ENCODE peak calls at places on chromosome 10, in six cellular contexts. F is caudate nucleus; N is A673; E is CD4-positive, alpha-beta T cell; G is thoracic aorta; J is HCT116. B is an unnamed sample.

GRCh38 chr10:10677479-10677878 is 340.2 kb upstream of the CELF2 start:
- DNase-seq in F (no peak), N (peak; percentile 44), E (no peak), G (no peak), J (no peak), B (peak; percentile 16)

GRCh38 chr10:122461367-122461728 is at the start of gene HTRA1:
- DNase-seq in F (peak; percentile 83), N (no peak), E (no peak), G (no peak), J (no peak), B (no peak)

GRCh38 chr10:22911889-22912762 is 15.7 kb upstream of the ARMC3 start:
- DNase-seq in F (no peak), N (peak; percentile 96), E (no peak), G (no peak), J (no peak), B (no peak)

GRCh38 chr10:98268694-98269386 is 846 bp upstream of the LOXL4 start:
- DNase-seq in F (no peak), N (no peak), E (no peak), G (no peak), J (no peak), B (no peak)

GRCh38 chr10:55370021-55370420 is 569.0 kb upstream of the PCDH15 start:
- DNase-seq in F (no peak), N (peak; percentile 28), E (no peak), G (no peak), J (no peak), B (no peak)

GRCh38 chr10:71272122-71272771 is 46.8 kb upstream of the SLC29A3 start:
- DNase-seq in F (no peak), N (peak; percentile 42), E (no peak), G (no peak), J (no peak), B (no peak)

GRCh38 chr10:17673517-17674051 is 29.6 kb downstream of the STAM start:
- DNase-seq in F (no peak), N (peak; percentile 88), E (no peak), G (no peak), J (peak; percentile 73), B (peak; percentile 37)

GRCh38 chr10:31693499-31693898 is 235.1 kb downstream of the ARHGAP12 start:
- DNase-seq in F (no peak), N (no peak), E (no peak), G (no peak), J (no peak), B (no peak)

GRCh38 chr10:11865561-11865960 is 42.4 kb downstream of the PROSER2 start:
- DNase-seq in F (no peak), N (no peak), E (no peak), G (no peak), J (no peak), B (no peak)

GRCh38 chr10:28130267-28130666 is 131.4 kb upstream of the ODAD2 start:
- DNase-seq in F (no peak), N (peak; percentile 38), E (no peak), G (no peak), J (no peak), B (no peak)

GRCh38 chr10:110936757-110937156 is 17.4 kb downstream of the SHOC2 start:
- DNase-seq in F (no peak), N (no peak), E (no peak), G (no peak), J (no peak), B (no peak)

GRCh38 chr10:50224330-50224952 is 26.9 kb downstream of the ASAH2 start:
- DNase-seq in F (no peak), N (peak; percentile 80), E (no peak), G (no peak), J (peak; percentile 65), B (peak; percentile 58)

GRCh38 chr10:76252733-76253132 is 821.3 kb downstream of the LRMDA start:
- DNase-seq in F (no peak), N (no peak), E (no peak), G (no peak), J (no peak), B (no peak)

GRCh38 chr10:114938818-114939193 is 811 bp downstream of the TRUB1 start:
- DNase-seq in F (no peak), N (no peak), E (no peak), G (no peak), J (no peak), B (no peak)

GRCh38 chr10:46523119-46523880 is 33.2 kb downstream of the GPRIN2 start:
- DNase-seq in F (no peak), N (no peak), E (peak; percentile 32), G (peak; percentile 1), J (peak; percentile 13), B (peak; percentile 74)

GRCh38 chr10:8042864-8043568 is 11.5 kb upstream of the GATA3 start:
- DNase-seq in F (no peak), N (no peak), E (no peak), G (no peak), J (no peak), B (no peak)

GRCh38 chr10:132912685-132913558 is 29.4 kb downstream of the CFAP46 start:
- DNase-seq in F (no peak), N (no peak), E (no peak), G (no peak), J (no peak), B (no peak)

GRCh38 chr10:86744067-86744725 is 12.2 kb upstream of the BMPR1A start:
- DNase-seq in F (no peak), N (no peak), E (no peak), G (no peak), J (no peak), B (no peak)

GRCh38 chr10:16425449-16425848 is 11.4 kb upstream of the PTER start:
- DNase-seq in F (no peak), N (no peak), E (no peak), G (no peak), J (no peak), B (no peak)

GRCh38 chr10:54133201-54133600 is 667.8 kb downstream of the PCDH15 start:
- DNase-seq in F (no peak), N (no peak), E (no peak), G (no peak), J (no peak), B (no peak)

GRCh38 chr10:64507869-64508609 is 986.8 kb downstream of the REEP3 start:
- DNase-seq in F (no peak), N (no peak), E (no peak), G (no peak), J (no peak), B (no peak)

GRCh38 chr10:61941202-61941651 is 39.7 kb downstream of the ARID5B start:
- DNase-seq in F (no peak), N (peak; percentile 89), E (no peak), G (no peak), J (no peak), B (no peak)

DNA sequence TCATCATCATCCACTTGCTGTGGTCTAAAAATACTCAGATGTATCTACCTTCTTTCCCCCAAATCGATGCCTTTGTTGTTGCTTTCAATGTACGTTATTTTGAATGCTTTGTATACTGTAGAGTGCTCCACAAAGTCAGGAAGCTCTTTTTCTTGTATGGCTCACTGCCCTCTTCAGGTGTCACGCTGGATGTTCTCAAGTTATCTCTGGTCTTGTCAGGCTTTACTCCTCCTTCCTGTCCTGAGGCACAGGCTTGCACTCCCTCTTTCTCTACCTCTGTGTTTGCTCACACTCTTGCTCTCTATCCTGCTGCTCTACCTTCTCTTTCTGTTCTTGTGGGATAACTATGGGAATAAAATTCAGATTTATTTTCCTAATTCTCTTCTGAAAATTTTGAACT is 381.3 kb downstream of the NRG3 start:
- DNase-seq in F (no peak), N (no peak), E (no peak), G (no peak), J (no peak), B (no peak)
- H3K27ac ChIP-seq in F (no peak overlapping the region), N (no peak overlapping the region), E (no peak overlapping the region), G (no peak overlapping the region), J (no peak overlapping the region), B (no peak overlapping the region)

GRCh38 chr10:818526-819220 is 112.8 kb downstream of the LARP4B start:
- DNase-seq in F (no peak), N (no peak), E (no peak), G (no peak), J (no peak), B (no peak)

GRCh38 chr10:819326-819725 is 112.2 kb downstream of the LARP4B start:
- DNase-seq in F (no peak), N (no peak), E (no peak), G (no peak), J (peak; percentile 22), B (no peak)

GRCh38 chr10:818010-818409 is 113.5 kb downstream of the LARP4B start:
- DNase-seq in F (no peak), N (no peak), E (no peak), G (no peak), J (no peak), B (no peak)

GRCh38 chr10:821322-821721 is 110.2 kb downstream of the LARP4B start:
- DNase-seq in F (no peak), N (no peak), E (no peak), G (no peak), J (no peak), B (no peak)

GRCh38 chr10:819816-820215 is 111.7 kb downstream of the LARP4B start:
- DNase-seq in F (no peak), N (no peak), E (no peak), G (no peak), J (no peak), B (no peak)
- H3K27ac ChIP-seq in F (no peak overlapping the region), N (no peak overlapping the region), E (no peak overlapping the region), G (no peak overlapping the region), J (peak overlapping the region; percentile 20), B (no peak overlapping the region)

DNA sequence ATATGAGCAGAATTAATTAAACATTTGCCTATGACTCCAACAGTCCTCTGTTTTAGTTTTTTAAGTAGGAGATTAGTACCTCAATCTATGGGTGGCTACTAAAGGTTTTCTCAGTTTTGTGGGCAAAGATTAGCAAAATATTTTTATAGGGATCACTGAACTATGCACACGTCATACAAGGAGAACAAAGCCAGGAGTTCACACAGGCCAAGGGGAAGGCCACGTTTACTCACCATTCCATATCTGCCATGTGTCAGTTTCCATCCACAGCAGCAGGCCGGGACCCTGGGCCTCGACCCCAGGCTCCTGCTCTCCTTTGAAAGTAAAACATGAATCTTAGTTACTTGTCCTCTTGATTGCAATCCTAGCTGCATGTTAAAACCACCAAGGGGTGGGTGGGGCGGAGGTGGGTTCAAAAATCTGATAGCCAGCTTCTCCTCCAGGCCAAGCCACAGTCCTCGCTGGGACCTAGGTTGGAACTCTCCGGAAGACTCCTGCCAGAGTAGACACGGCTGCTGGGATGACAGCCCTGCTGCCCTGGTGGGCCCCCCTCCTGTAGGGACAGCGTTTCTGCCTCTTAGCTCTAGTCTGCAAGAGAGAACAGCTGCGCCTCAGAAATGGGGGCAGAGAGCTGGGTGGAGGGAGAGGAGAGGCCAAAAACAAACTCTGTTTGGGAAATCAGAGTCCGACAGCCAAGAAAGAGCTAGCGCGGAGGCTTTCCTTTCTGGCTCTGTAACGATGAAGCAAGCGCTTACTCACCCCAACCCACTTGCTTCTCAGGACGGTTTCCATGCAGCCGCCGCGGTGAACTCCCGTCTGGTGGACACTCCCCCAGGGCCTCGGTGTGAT is 35.6 kb downstream of the PITRM1 start:
- DNase-seq in F (peak; percentile 12), N (no peak), E (no peak), G (no peak), J (no peak), B (no peak)
- H3K27ac ChIP-seq in F (peak overlapping the region; percentile 63), N (no peak overlapping the region), E (no peak overlapping the region), G (peak overlapping the region; percentile 43), J (no peak overlapping the region), B (peak overlapping the region; percentile 26)

DNA sequence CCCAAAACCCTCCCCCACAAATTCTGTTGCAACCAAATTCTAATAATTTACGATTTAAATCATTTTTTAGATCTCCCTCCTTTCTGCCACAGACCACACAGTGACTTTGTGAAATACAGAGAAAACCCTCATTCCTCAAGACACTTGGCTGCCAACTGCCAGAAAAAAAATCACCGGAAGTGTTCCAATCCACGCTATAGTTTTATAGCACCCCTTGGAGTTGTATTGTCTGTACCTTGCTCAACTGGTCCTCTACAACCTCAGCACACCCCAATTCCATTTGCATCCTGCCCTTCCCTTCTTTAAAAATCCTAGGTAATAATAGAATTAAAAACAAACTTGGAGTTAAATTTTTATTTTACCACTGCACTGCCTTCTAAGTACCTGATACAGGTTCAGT is 560.0 kb downstream of the PARD3 start:
- DNase-seq in F (no peak), N (peak; percentile 17), E (no peak), G (no peak), J (no peak), B (no peak)
- H3K27ac ChIP-seq in F (no peak overlapping the region), N (no peak overlapping the region), E (no peak overlapping the region), G (no peak overlapping the region), J (no peak overlapping the region), B (peak overlapping the region; percentile 14)